ENCODE peak calls at places on chromosomes 7 and 10, in seven cellular contexts. W is heart left ventricle; K is AG04450; A is CD8-positive, alpha-beta T cell; E is ascending aorta; I is foreskin fibroblast; U is AG09319. M is an unnamed sample.

GRCh38 chr10:13853854-13854253 is 267.1 kb downstream of the PRPF18 start:
- DNase-seq in W (no peak), K (no peak), A (no peak), E (peak; percentile 81), I (no peak), U (no peak), M (no peak)

GRCh38 chr7:150322114-150322832 is 882 bp upstream of the LRRC61 start:
- DNase-seq in W (no peak), K (no peak), A (peak; percentile 37), E (no peak), I (no peak), U (no peak), M (no peak)

GRCh38 chr10:93235686-93236085 is 162.0 kb downstream of the CYP26A1 start:
- DNase-seq in W (no peak), K (no peak), A (no peak), E (no peak), I (peak; percentile 76), U (no peak), M (no peak)

GRCh38 chr10:132538790-132539421 is 1.3 kb downstream of the INPP5A start:
- DNase-seq in W (peak; percentile 67), K (no peak), A (no peak), E (no peak), I (peak; percentile 12), U (no peak), M (no peak)

GRCh38 chr7:159020987-159021386 is 123.7 kb downstream of the VIPR2 start:
- DNase-seq in W (peak; percentile 39), K (no peak), A (no peak), E (peak; percentile 50), I (no peak), U (no peak), M (no peak)

GRCh38 chr10:55820071-55820470 is 541.0 kb downstream of the ZWINT start:
- DNase-seq in W (no peak), K (no peak), A (no peak), E (no peak), I (no peak), U (no peak), M (no peak)

GRCh38 chr7:70072220-70072619 is 473.9 kb downstream of the AUTS2 start:
- DNase-seq in W (no peak), K (no peak), A (no peak), E (no peak), I (peak; percentile 13), U (no peak), M (no peak)

GRCh38 chr10:4656576-4657194 is 169.3 kb upstream of the AKR1E2 start:
- DNase-seq in W (peak; percentile 57), K (no peak), A (peak; percentile 43), E (peak; percentile 70), I (peak; percentile 85), U (no peak), M (peak; percentile 22)

GRCh38 chr10:50928190-50928552 is 42.7 kb upstream of the A1CF start:
- DNase-seq in W (no peak), K (no peak), A (no peak), E (no peak), I (no peak), U (no peak), M (no peak)

GRCh38 chr7:141930211-141930610 is 14.0 kb downstream of the OR9A4 start:
- DNase-seq in W (no peak), K (no peak), A (no peak), E (no peak), I (no peak), U (no peak), M (no peak)

GRCh38 chr7:68306692-68307107 is 1291.6 kb upstream of the AUTS2 start:
- DNase-seq in W (no peak), K (no peak), A (no peak), E (no peak), I (no peak), U (no peak), M (no peak)

GRCh38 chr7:70770154-70770553 is 361.8 kb upstream of the GALNT17 start:
- DNase-seq in W (no peak), K (no peak), A (no peak), E (no peak), I (no peak), U (no peak), M (no peak)

GRCh38 chr10:50919010-50919409 is 33.6 kb upstream of the A1CF start:
- DNase-seq in W (no peak), K (no peak), A (no peak), E (no peak), I (peak; percentile 30), U (no peak), M (no peak)

GRCh38 chr10:15879663-15880062 is 19.4 kb upstream of the MINDY3 start:
- DNase-seq in W (no peak), K (no peak), A (no peak), E (no peak), I (no peak), U (no peak), M (no peak)

GRCh38 chr7:39051707-39052106 is 74.0 kb downstream of the POU6F2 start:
- DNase-seq in W (no peak), K (no peak), A (no peak), E (no peak), I (no peak), U (no peak), M (no peak)

GRCh38 chr7:132179681-132180080 is 396.6 kb downstream of the PLXNA4 start:
- DNase-seq in W (no peak), K (no peak), A (no peak), E (no peak), I (no peak), U (no peak), M (no peak)

GRCh38 chr10:82938331-82938730 is 1063.3 kb downstream of the NRG3 start:
- DNase-seq in W (no peak), K (no peak), A (no peak), E (no peak), I (no peak), U (no peak), M (no peak)

GRCh38 chr10:82934429-82934828 is 1059.4 kb downstream of the NRG3 start:
- DNase-seq in W (no peak), K (no peak), A (no peak), E (no peak), I (no peak), U (no peak), M (no peak)

GRCh38 chr10:82932426-82932825 is 1057.4 kb downstream of the NRG3 start:
- DNase-seq in W (no peak), K (no peak), A (no peak), E (no peak), I (no peak), U (no peak), M (no peak)

GRCh38 chr10:82934947-82935346 is 1060.0 kb downstream of the NRG3 start:
- DNase-seq in W (no peak), K (no peak), A (no peak), E (no peak), I (no peak), U (no peak), M (no peak)
- TF ChIP-seq CTCF in W (no peak), K (no peak), A (no peak), E (no peak), I (no peak), U (no peak), M (no peak)

GRCh38 chr7:151341357-151342101 is at the start of gene NUB1:
- DNase-seq in W (peak; percentile 97), K (peak; percentile 46), A (peak; percentile 93), E (peak; percentile 94), I (peak; percentile 93), U (peak; percentile 39), M (peak; percentile 97)

GRCh38 chr7:151339651-151340377 is 1.8 kb upstream of the NUB1 start:
- DNase-seq in W (no peak), K (no peak), A (no peak), E (no peak), I (no peak), U (no peak), M (no peak)

GRCh38 chr7:151342102-151342646 is 562 bp downstream of the NUB1 start:
- DNase-seq in W (no peak), K (no peak), A (no peak), E (no peak), I (no peak), U (no peak), M (no peak)

GRCh38 chr7:151342811-151343210 is 1.2 kb downstream of the NUB1 start:
- DNase-seq in W (no peak), K (no peak), A (no peak), E (no peak), I (no peak), U (no peak), M (no peak)

DNA sequence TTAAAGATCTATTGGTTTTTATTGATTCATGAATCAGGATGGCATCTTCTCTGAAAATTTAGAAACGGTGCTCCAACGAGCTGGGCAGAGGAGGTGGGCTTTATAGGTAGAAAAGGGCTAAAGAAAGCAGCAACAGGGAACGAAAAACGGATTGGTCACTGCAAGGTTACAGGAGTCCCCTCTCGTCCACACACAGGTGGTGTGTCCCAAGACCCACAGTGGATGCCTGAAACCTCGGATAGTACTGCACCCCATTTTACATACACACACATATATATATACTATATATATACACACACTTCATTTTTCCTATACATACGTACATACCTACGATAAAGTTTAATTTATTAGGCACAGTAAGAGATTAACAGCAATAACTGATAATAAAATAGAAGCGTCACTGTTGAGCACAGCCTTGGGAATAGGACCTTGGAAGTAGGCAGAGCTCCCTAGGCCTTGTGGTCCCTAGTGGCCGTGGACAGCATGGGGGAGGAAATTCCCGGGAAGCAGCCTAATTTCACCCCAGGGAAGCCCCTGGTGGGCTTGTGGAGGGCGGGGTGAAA is 737 bp upstream of the NUB1 start:
- DNase-seq in W (no peak), K (no peak), A (no peak), E (no peak), I (no peak), U (no peak), M (no peak)
- TF ChIP-seq CTCF in W (no peak), K (peak; percentile 14), A (no peak), E (no peak), I (no peak), U (no peak), M (no peak)

GRCh38 chr10:208616-209015 is 73.4 kb downstream of the ZMYND11 start:
- DNase-seq in W (no peak), K (no peak), A (no peak), E (no peak), I (no peak), U (no peak), M (no peak)

GRCh38 chr10:210297-210696 is 75.0 kb downstream of the ZMYND11 start:
- DNase-seq in W (no peak), K (no peak), A (no peak), E (no peak), I (no peak), U (no peak), M (no peak)

GRCh38 chr10:209357-209756 is 74.1 kb downstream of the ZMYND11 start:
- DNase-seq in W (no peak), K (no peak), A (no peak), E (no peak), I (peak; percentile 54), U (no peak), M (no peak)
- TF ChIP-seq CTCF in W (no peak), K (peak; percentile 48), A (no peak), E (no peak), I (peak; percentile 24), U (peak; percentile 23), M (peak; percentile 5)

DNA sequence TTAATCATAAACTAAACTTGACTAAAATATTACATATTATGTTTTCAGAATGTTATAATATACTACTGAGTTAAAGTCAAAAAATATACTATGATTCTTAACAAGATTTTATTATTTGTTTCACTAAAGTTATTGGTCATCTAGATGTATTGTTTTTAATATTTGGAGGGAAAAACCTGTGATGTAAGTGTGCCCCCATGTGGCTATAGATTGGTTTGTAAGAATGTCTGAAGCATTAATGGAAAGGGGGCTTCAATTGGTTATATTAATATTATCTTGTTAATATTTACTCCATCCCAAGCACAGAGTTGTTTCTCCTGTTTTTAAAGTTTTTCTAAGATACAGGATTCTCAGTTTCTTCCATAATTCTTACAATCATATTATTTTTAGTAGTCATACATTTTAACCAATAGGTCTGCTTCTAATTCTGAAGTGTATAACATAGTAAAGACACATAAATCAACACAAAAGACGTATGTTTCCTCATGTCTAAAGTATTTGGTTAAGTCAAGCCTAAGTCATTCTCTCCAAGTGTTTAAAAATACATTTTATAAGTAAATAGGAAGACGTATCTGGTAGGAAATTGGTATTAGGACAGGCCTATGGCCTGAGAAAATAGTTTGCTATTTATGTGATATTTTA is 58.0 kb downstream of the GNAT3 start:
- DNase-seq in W (no peak), K (no peak), A (no peak), E (no peak), I (peak; percentile 59), U (no peak), M (no peak)
- TF ChIP-seq CTCF in W (no peak), K (peak; percentile 58), A (no peak), E (peak; percentile 38), I (peak; percentile 28), U (peak; percentile 40), M (no peak)